ENCODE peak calls at places on chromosomes 16 and 17, in six cellular contexts. X, I, N, U, E and A are unnamed samples. For H3K4me1, the result is how much of the 10 kb centered on the place peaks cover.

GRCh38 chr16:89194340-89195311 is 5.7 kb downstream of the SLC22A31 start:
- DNase-seq in X (no peak), I (no peak), N (no peak), U (no peak), E (peak), A (peak)

GRCh38 chr17:80845863-80846671 is 145.6 kb upstream of the CHMP6 start:
- DNase-seq in X (no peak), I (no peak), N (no peak), U (no peak), E (peak), A (peak)

GRCh38 chr17:27984816-27985215 is 57.7 kb upstream of the NLK start:
- DNase-seq in X (no peak), I (no peak), N (no peak), U (no peak), E (no peak), A (no peak)

GRCh38 chr16:29712770-29713169 is 33.0 kb downstream of the C16orf54 start:
- DNase-seq in X (no peak), I (no peak), N (no peak), U (no peak), E (no peak), A (no peak)

GRCh38 chr16:76639685-76640289 is 362.6 kb downstream of the CNTNAP4 start:
- DNase-seq in X (no peak), I (peak), N (no peak), U (peak), E (no peak), A (no peak)

GRCh38 chr16:27463741-27464662 is 62.0 kb downstream of the IL21R start:
- DNase-seq in X (no peak), I (no peak), N (no peak), U (no peak), E (no peak), A (no peak)

GRCh38 chr17:39114744-39115534 is 36.5 kb downstream of the PLXDC1 start:
- DNase-seq in X (no peak), I (no peak), N (peak), U (no peak), E (no peak), A (no peak)

GRCh38 chr17:73969956-73970355 is 233.5 kb upstream of the RPL38 start:
- DNase-seq in X (peak), I (no peak), N (no peak), U (peak), E (peak), A (peak)

GRCh38 chr17:35051579-35052239 is 11.8 kb downstream of the RFFL start:
- DNase-seq in X (no peak), I (no peak), N (no peak), U (no peak), E (no peak), A (no peak)

GRCh38 chr16:5056347-5056746 is 9.4 kb downstream of the C16orf89 start:
- DNase-seq in X (no peak), I (no peak), N (no peak), U (peak), E (no peak), A (peak)

GRCh38 chr17:3015890-3016289 is 47.5 kb downstream of the OR1D5 start:
- DNase-seq in X (no peak), I (no peak), N (no peak), U (no peak), E (peak), A (no peak)

GRCh38 chr16:23232806-23233205 is 50.3 kb downstream of the SCNN1G start:
- DNase-seq in X (no peak), I (no peak), N (no peak), U (no peak), E (no peak), A (no peak)

GRCh38 chr17:76722279-76722678 is 4.1 kb downstream of the JMJD6 start:
- DNase-seq in X (no peak), I (no peak), N (no peak), U (no peak), E (no peak), A (peak)

GRCh38 chr17:72164340-72164739 is 43.5 kb downstream of the SOX9 start:
- DNase-seq in X (no peak), I (no peak), N (no peak), U (no peak), E (no peak), A (no peak)

GRCh38 chr17:68378202-68379149 is 78.8 kb downstream of the WIPI1 start:
- DNase-seq in X (peak), I (peak), N (peak), U (peak), E (peak), A (peak)

GRCh38 chr17:22090263-22090935 is 398.1 kb downstream of the KCNJ18 start:
- DNase-seq in X (no peak), I (no peak), N (no peak), U (no peak), E (no peak), A (no peak)

GRCh38 chr16:59047114-59047513 is 313.0 kb upstream of the GOT2 start:
- DNase-seq in X (no peak), I (no peak), N (no peak), U (no peak), E (no peak), A (no peak)

GRCh38 chr16:69408451-69408850 is 16.0 kb upstream of the CYB5B start:
- DNase-seq in X (peak), I (no peak), N (no peak), U (no peak), E (no peak), A (no peak)

DNA sequence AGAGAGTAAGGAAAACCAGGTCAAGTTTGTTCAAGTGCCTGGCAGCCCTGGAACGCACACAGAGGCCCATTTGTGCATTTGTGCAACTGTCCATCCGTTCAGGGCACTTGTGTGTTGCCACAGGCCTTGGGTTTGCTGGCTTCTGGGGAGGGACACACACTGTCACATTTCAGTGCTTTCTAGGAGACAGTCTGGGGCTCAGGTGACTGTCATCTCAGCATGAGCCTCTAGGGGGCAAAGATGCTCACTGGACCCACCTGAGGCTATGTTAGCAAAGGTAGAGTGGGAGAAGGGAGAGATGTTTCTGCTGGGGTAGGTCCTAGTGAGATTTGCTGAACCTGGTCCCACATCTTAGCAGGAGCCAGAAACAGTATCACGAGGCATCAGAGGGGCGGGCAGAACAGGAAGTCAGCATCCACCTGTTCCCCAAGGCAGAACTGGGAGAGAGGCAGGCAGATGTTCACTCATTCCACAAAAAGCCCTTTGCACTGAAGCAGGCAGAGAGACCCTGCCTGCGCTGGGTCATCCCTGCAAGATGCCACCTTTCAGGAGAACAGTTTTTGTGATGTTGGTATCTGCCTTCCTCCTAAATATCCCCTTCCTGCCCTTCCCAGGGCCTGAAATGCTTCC is 48.5 kb downstream of the RAI1 start:
- DNase-seq in X (no peak), I (peak), N (no peak), U (peak), E (no peak), A (no peak)
- TF ChIP-seq CTCF in X (peak), I (peak), N (peak), U (peak), E (no peak), A (peak)

GRCh38 chr17:83200746-83201145 is 121.3 kb downstream of the METRNL start:
- DNase-seq in X (peak), I (no peak), N (no peak), U (no peak), E (peak), A (peak)

GRCh38 chr17:83201206-83202001 is 122.0 kb downstream of the METRNL start:
- DNase-seq in X (peak), I (no peak), N (peak), U (no peak), E (peak), A (no peak)

GRCh38 chr17:83203073-83203471 is 123.7 kb downstream of the METRNL start:
- DNase-seq in X (peak), I (no peak), N (peak), U (no peak), E (peak), A (peak)

GRCh38 chr17:83203472-83204221 is 124.2 kb downstream of the METRNL start:
- DNase-seq in X (peak), I (no peak), N (peak), U (no peak), E (peak), A (peak)

DNA sequence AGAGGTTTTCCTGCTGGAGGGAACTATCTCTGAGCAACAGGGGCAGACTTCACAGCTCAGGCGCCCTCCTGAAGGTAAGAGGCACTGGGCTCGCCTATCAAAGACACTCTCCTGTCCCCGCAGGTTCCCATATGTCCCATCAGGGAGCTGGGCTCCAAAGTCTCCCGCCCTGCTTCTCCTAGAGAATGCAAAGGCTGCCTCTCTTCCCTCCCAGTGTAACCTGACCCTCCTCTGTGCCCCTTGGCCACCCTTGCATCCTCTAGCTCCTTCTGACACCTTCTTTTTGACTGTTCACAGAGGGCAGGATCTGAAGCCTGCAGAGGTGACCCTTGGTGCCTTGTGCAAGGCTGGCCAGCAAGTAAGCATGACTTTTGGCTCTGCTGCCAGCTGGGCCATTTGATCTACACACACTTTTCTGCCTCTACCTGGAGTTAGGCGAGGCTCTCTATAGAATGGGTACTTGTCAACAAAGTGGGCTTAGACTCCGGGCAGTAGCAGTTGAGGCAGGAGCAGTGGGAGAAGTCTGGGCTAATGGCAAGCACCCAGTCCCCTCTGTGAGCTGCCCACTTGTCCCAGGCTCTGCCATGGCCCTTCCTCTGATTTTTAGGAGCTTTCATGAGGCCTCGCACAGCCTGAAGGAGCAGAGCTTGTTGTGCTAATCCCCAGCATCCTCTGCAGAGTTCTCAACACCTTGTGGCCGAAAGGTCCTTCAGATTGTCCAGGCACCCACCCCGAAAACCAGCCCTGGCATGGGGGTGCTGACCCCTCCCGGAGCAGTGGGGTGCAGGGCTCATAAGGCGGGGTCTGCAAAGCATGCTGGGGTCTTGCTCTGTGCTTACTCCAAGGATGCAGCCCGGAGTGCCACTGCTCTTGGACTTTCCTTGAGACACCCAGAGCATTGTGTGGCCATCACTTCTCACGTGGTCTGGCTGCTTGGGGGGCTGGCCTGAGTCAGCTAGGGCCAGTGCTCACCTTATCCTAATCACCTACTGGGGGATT is 122.9 kb downstream of the METRNL start:
- DNase-seq in X (peak), I (no peak), N (peak), U (no peak), E (peak), A (peak)
- H3K4me1 ChIP-seq in X (half or more), I (under half), N (under half), U (under half), E (half or more), A (under half)

DNA sequence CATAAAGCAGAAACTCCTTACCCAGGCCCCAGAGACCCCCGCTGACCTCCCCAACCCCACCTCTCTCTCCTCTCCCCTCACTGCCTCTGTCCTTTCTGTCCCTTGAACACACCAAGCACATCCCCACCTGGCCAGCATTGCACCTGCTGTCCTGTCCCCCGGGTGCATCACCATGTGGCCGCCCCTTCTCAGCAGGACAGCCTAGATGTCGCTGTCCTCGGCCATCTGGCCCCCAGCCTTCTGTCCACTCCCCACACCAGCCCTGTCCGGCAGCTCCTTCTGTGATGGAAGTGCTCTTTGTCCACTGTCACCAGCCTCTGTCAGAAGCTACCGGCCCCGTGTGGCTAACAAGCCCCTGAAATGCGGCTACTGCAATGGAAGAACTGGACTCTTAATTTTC is 12.3 kb upstream of the MPRIP start:
- DNase-seq in X (no peak), I (no peak), N (no peak), U (no peak), E (peak), A (peak)
- H3K4me3 ChIP-seq in X (no peak), I (no peak), N (no peak), U (no peak), E (no peak), A (no peak)

GRCh38 chr16:8262299-8262698 is 328.0 kb downstream of the TMEM114 start:
- DNase-seq in X (no peak), I (no peak), N (no peak), U (no peak), E (no peak), A (no peak)

GRCh38 chr16:8257561-8257960 is 332.8 kb downstream of the TMEM114 start:
- DNase-seq in X (no peak), I (no peak), N (no peak), U (no peak), E (no peak), A (no peak)

GRCh38 chr16:8254425-8254824 is 335.9 kb downstream of the TMEM114 start:
- DNase-seq in X (no peak), I (no peak), N (no peak), U (no peak), E (no peak), A (no peak)

GRCh38 chr16:8258523-8258922 is 331.8 kb downstream of the TMEM114 start:
- DNase-seq in X (no peak), I (no peak), N (no peak), U (no peak), E (no peak), A (no peak)

GRCh38 chr16:8260140-8260539 is 330.2 kb downstream of the TMEM114 start:
- DNase-seq in X (no peak), I (no peak), N (no peak), U (no peak), E (no peak), A (no peak)
- TF ChIP-seq CTCF in X (no peak), I (no peak), N (no peak), U (no peak), E (no peak), A (no peak)

DNA sequence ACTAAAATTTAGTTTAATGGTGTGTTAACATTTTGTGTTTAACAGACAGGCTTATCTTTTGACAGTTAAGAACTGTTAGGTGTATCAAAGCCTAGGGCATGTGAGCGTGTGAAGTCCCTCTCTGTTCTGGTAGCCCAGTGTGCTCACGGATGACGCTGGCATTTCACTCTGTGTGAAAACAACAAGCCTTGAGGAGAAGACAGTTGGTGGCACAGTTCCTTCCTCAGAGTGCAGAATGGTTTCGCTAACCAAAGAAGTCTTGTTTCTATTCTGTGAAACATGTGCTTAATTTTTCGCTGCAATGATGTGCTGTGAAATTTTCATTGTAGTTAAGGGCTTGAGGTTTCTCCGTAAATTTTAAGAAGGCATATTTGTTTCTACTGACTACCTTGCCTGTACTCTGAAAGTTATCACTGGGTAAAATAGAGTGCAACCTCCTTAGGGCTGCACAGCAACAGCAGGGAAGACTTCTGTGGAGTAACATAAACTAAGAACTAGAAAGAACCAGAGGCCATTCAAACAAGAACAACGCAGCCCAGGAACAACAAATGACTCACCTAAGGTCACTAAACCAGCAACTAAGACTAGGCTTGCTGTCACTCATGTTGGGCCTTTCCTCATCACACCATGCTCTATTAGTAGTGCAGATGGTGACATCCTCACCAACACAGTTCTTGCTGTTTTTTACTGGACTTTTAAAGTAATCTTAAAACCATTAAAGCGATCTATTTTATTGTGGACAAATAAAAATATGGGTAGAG is 33.4 kb downstream of the BRD7 start:
- DNase-seq in X (no peak), I (no peak), N (no peak), U (no peak), E (no peak), A (no peak)
- H3K4me1 ChIP-seq in X (under half), I (under half), N (under half), U (under half), E (under half), A (under half)

DNA sequence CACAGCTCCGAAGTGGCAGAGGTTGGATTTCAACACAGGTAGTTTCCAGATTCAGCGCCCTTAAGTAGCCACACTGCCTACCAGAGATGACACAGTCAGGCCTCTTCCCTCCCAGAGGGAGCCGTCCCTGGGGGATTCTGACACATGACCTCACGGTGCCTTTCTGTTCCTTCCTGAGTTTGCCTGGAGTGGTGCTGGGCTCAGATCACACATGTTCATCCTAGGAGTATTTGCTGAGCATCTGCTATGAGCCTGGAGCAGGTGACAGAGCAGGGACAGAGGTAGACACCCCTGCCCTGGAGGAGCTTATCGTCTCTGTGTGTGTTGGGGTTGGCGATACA is 120.5 kb upstream of the GSE1 start:
- DNase-seq in X (no peak), I (no peak), N (no peak), U (no peak), E (no peak), A (no peak)
- H3K4me3 ChIP-seq in X (no peak), I (no peak), N (no peak), U (no peak), E (no peak), A (no peak)

DNA sequence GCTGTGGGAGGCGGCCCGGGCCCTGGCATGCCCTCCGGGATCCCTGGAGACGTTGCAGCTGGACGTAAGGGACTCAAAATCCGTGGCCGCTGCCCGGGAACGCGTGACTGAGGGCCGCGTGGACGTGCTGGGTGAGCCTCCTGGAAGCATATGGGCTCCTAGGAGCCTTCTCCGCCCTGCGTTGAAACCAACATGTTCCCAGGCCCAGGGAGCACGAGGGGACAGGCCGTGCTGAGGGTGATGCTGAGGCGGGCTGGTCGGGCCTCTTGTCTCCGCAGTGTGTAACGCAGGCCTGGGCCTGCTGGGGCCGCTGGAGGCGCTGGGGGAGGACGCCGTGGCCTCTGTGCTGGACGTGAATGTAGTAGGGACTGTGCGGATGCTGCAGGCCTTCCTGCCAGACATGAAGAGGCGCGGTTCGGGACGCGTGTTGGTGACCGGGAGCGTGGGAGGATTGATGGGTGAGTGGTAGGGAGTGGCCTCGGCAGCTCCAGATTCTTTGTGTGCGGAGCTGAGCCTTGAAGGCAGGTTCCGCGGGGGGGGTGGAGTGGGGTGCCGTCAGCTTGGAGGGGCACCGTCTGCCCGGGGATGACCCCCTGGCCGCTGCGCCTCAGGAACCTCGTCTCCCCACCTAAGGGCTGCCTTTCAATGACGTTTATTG is 567 bp downstream of the HSD17B1 start:
- DNase-seq in X (peak), I (no peak), N (peak), U (no peak), E (peak), A (peak)
- TF ChIP-seq CTCF in X (no peak), I (no peak), N (no peak), U (no peak), E (no peak), A (no peak)

DNA sequence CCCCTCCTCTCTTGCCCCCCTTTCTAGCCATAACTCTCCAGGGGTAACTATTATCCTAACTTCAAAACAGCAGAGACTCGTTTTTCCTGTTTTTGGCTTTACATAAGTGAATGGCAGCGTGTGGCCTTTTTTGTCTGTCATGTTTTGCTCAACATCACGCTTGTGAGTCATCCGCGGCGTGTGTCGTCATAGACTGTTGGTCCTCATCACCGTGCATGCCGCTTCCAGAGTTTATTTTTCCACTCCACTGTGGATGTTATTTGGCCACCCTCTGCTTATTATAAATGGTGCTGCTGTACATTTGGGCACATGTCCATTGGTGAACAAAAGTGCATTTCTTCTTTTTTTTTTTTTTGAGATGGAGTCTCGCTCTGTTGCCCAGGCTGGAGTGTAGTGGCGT is 52.5 kb downstream of the ERN1 start:
- DNase-seq in X (no peak), I (no peak), N (no peak), U (peak), E (peak), A (peak)
- H3K4me1 ChIP-seq in X (under half), I (half or more), N (under half), U (under half), E (half or more), A (half or more)